ENCODE peak calls at places on chromosome 4, in ten cellular contexts. F is breast epithelium; H is colonic mucosa; O is choroid plexus epithelial cell; T is dorsolateral prefrontal cortex; V is CD8-positive, alpha-beta memory T cell; U is NT2/D1; M is cardiac muscle cell; L is astrocyte; R is CD8-positive, alpha-beta T cell. C is an unnamed sample.

GRCh38 chr4:108118505-108118904 is 50.2 kb downstream of the LEF1 start:
- DNase-seq in F (no peak), H (no peak), O (peak; percentile 13), T (no peak), V (no peak), U (no peak), M (no peak), L (no peak), R (peak; percentile 33), C (no peak)

GRCh38 chr4:80386281-80386886 is 50.9 kb downstream of the CFAP299 start:
- DNase-seq in F (no peak), H (no peak), O (no peak), T (no peak), V (no peak), U (no peak), M (no peak), L (no peak), R (no peak), C (peak; percentile 4)

GRCh38 chr4:83771113-83771705 is 235.3 kb downstream of the GPAT3 start:
- DNase-seq in F (no peak), H (no peak), O (peak; percentile 82), T (no peak), V (no peak), U (peak; percentile 38), M (peak; percentile 65), L (peak; percentile 15), R (no peak), C (peak; percentile 30)

GRCh38 chr4:1971456-1972200 is 37.1 kb downstream of the NELFA start:
- DNase-seq in F (no peak), H (no peak), O (no peak), T (no peak), V (peak; percentile 30), U (no peak), M (no peak), L (no peak), R (no peak), C (no peak)

GRCh38 chr4:5956285-5957021 is 61.8 kb downstream of the C4orf50 start:
- DNase-seq in F (no peak), H (no peak), O (no peak), T (no peak), V (no peak), U (peak; percentile 87), M (no peak), L (no peak), R (no peak), C (peak; percentile 69)

GRCh38 chr4:174284181-174284886 is 623 bp downstream of the CEP44 start:
- DNase-seq in F (no peak), H (peak; percentile 22), O (peak; percentile 73), T (no peak), V (no peak), U (no peak), M (peak; percentile 67), L (peak; percentile 68), R (no peak), C (peak; percentile 33)

GRCh38 chr4:54290980-54291379 is 61.9 kb downstream of the PDGFRA start:
- DNase-seq in F (no peak), H (no peak), O (no peak), T (no peak), V (no peak), U (no peak), M (no peak), L (no peak), R (no peak), C (no peak)

GRCh38 chr4:76748649-76749048 is 149.3 kb downstream of the SOWAHB start:
- DNase-seq in F (no peak), H (peak; percentile 76), O (peak; percentile 70), T (no peak), V (no peak), U (no peak), M (peak; percentile 48), L (no peak), R (no peak), C (peak; percentile 54)

GRCh38 chr4:27463816-27464215 is 603.2 kb downstream of the STIM2 start:
- DNase-seq in F (no peak), H (no peak), O (peak; percentile 1), T (no peak), V (no peak), U (no peak), M (peak; percentile 3), L (peak; percentile 79), R (no peak), C (no peak)

GRCh38 chr4:122099896-122100295 is 52.2 kb upstream of the BLTP1 start:
- DNase-seq in F (no peak), H (no peak), O (peak; percentile 13), T (no peak), V (no peak), U (no peak), M (peak; percentile 2), L (peak; percentile 73), R (no peak), C (no peak)

GRCh38 chr4:122104184-122104583 is 47.9 kb upstream of the BLTP1 start:
- DNase-seq in F (no peak), H (no peak), O (no peak), T (no peak), V (no peak), U (no peak), M (no peak), L (peak; percentile 3), R (no peak), C (no peak)

GRCh38 chr4:122100508-122100907 is 51.6 kb upstream of the BLTP1 start:
- DNase-seq in F (no peak), H (no peak), O (peak; percentile 63), T (no peak), V (no peak), U (peak; percentile 35), M (no peak), L (no peak), R (no peak), C (peak; percentile 15)
- H3K4me3 ChIP-seq in F (no peak overlapping the region), H (no peak overlapping the region), O (no peak overlapping the region), T (no peak overlapping the region), V (no peak overlapping the region), U (no peak overlapping the region), M (no peak overlapping the region), L (no peak overlapping the region), R (no peak overlapping the region), C (no peak overlapping the region)

DNA sequence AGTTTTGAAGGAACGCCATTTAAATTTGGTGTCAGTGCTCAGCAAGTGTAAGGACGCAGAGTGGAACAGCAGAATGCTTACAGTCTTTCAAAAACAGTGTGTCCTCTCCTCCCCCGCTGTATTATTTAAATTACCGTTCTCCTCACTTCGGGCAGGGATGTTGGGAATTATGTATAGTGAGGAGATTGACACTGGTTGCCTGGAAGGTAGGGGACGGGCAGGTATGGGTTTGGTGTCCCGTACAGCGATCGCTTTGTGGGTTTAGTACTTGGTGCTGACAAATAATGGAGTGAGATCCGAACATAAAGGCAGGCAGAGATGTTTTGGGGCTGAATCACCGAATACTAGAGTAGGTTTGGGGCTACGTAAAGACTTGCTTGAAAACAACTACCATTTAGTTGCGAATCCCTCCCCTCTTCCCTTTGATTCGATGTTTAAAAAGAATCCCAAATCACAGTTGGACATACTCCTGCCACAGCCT is 2.1 kb upstream of the NKX3-2 start:
- DNase-seq in F (no peak), H (no peak), O (no peak), T (no peak), V (no peak), U (no peak), M (no peak), L (no peak), R (no peak), C (peak; percentile 21)
- H3K4me3 ChIP-seq in F (no peak overlapping the region), H (no peak overlapping the region), O (no peak overlapping the region), T (no peak overlapping the region), V (no peak overlapping the region), U (peak overlapping the region; percentile 85), M (no peak overlapping the region), L (no peak overlapping the region), R (no peak overlapping the region), C (peak overlapping the region; percentile 53)

GRCh38 chr4:8738471-8738931 is 133.1 kb downstream of the HMX1 start:
- DNase-seq in F (peak; percentile 2), H (no peak), O (no peak), T (no peak), V (no peak), U (no peak), M (no peak), L (no peak), R (peak; percentile 2), C (no peak)

GRCh38 chr4:8737601-8738279 is 133.9 kb downstream of the HMX1 start:
- DNase-seq in F (peak; percentile 6), H (no peak), O (no peak), T (peak; percentile 34), V (no peak), U (no peak), M (no peak), L (no peak), R (no peak), C (no peak)

GRCh38 chr4:8735236-8736082 is 136.2 kb downstream of the HMX1 start:
- DNase-seq in F (no peak), H (no peak), O (no peak), T (no peak), V (no peak), U (no peak), M (no peak), L (no peak), R (no peak), C (no peak)

GRCh38 chr4:8737075-8737474 is 134.6 kb downstream of the HMX1 start:
- DNase-seq in F (no peak), H (no peak), O (no peak), T (no peak), V (no peak), U (no peak), M (no peak), L (no peak), R (no peak), C (no peak)

DNA sequence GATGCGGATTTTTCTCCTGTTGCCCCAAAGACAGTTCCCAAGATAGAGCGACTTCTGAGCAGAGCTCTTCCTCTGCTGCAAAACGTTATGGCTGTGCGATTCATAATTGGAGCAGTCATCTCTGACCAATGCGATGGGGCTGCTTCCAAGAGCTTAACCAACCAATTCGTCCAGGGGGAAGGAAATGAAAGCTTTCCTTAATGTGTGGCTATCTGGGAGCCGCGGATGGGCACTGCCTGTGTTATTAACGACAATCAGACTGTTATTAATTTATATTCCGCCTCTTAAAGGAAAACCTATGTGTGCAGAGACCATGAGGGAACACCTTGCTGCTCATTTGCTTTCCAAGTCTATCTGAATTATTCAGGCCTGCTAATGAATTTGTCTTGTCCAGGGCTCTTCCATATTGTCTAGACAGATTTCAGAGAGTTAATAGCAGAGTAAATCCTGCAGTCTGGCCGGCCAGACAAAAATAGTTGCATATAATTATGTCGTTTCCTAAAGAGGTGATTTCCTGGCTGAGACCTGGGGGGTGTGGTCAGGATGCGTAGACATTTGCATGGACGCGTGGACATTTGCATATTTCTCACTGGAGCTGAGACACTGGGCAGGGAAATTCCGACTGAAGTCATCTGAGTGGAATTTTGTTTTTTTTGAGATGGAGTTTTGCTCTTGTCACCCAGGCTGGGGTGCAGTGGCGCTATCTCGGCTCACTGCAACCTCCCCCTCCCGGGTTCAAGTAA is 135.4 kb downstream of the HMX1 start:
- DNase-seq in F (no peak), H (no peak), O (no peak), T (no peak), V (no peak), U (no peak), M (no peak), L (no peak), R (no peak), C (peak; percentile 52)
- H3K4me3 ChIP-seq in F (no peak overlapping the region), H (no peak overlapping the region), O (no peak overlapping the region), T (no peak overlapping the region), V (no peak overlapping the region), U (no peak overlapping the region), M (no peak overlapping the region), L (no peak overlapping the region), R (no peak overlapping the region), C (no peak overlapping the region)

DNA sequence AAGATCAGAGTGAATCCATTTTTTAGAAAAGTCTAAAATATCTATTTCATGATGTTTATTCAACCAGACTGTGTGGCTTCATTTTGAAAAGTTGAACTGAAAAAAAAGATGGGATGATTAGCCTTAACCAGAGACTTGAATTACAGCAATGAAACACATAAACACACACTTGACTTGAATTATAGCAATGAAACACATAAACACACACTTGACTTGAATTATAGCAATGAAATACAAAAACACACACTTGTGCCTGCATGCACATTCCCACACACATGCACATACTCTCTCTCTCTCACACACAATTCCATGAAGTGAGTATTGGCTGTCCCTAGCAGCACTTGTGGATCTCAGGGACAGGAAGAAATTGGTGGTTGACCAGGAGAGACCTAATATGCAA is 286.8 kb downstream of the USP46 start:
- DNase-seq in F (no peak), H (no peak), O (no peak), T (no peak), V (no peak), U (no peak), M (no peak), L (no peak), R (no peak), C (no peak)
- H3K4me3 ChIP-seq in F (no peak overlapping the region), H (no peak overlapping the region), O (no peak overlapping the region), T (no peak overlapping the region), V (no peak overlapping the region), U (no peak overlapping the region), M (no peak overlapping the region), L (no peak overlapping the region), R (no peak overlapping the region), C (no peak overlapping the region)

C was measured in H7.